ENCODE peak calls at places on chromosomes 5 and 9, in seven cellular contexts. One of them, this sample, is unnamed. For H3K27me3, the result is how much of the 10 kb centered on the place peaks cover.

GRCh38 chr9:130715270-130716077 is 21.9 kb downstream of the EXOSC2 start:
- DNase-seq in stomach: no peak
- DNase-seq in tibial artery: no peak
- DNase-seq in sigmoid colon: no peak
- DNase-seq in CD4-positive, alpha-beta memory T cell: no peak
- DNase-seq in left lung: no peak
- DNase-seq in aorta: no peak
- DNase-seq in this sample: no peak

GRCh38 chr5:179617930-179618329 is 5.5 kb downstream of the HNRNPH1 start:
- DNase-seq in stomach: no peak
- DNase-seq in tibial artery: peak
- DNase-seq in sigmoid colon: peak
- DNase-seq in CD4-positive, alpha-beta memory T cell: no peak
- DNase-seq in left lung: peak
- DNase-seq in aorta: peak
- DNase-seq in this sample: no peak

GRCh38 chr5:113053614-113054013 is 77.0 kb downstream of the DCP2 start:
- DNase-seq in stomach: no peak
- DNase-seq in tibial artery: no peak
- DNase-seq in sigmoid colon: no peak
- DNase-seq in CD4-positive, alpha-beta memory T cell: no peak
- DNase-seq in left lung: no peak
- DNase-seq in aorta: no peak
- DNase-seq in this sample: no peak

GRCh38 chr9:4842734-4843133 is 50.0 kb downstream of the RCL1 start:
- DNase-seq in stomach: no peak
- DNase-seq in tibial artery: no peak
- DNase-seq in sigmoid colon: no peak
- DNase-seq in CD4-positive, alpha-beta memory T cell: no peak
- DNase-seq in left lung: no peak
- DNase-seq in aorta: no peak
- DNase-seq in this sample: no peak

GRCh38 chr9:129774791-129775149 is 21.9 kb upstream of the PTGES start:
- DNase-seq in stomach: no peak
- DNase-seq in tibial artery: no peak
- DNase-seq in sigmoid colon: no peak
- DNase-seq in CD4-positive, alpha-beta memory T cell: no peak
- DNase-seq in left lung: no peak
- DNase-seq in aorta: no peak
- DNase-seq in this sample: no peak

GRCh38 chr9:114110180-114110579 is 11.1 kb upstream of the KIF12 start:
- DNase-seq in stomach: no peak
- DNase-seq in tibial artery: no peak
- DNase-seq in sigmoid colon: no peak
- DNase-seq in CD4-positive, alpha-beta memory T cell: no peak
- DNase-seq in left lung: peak
- DNase-seq in aorta: no peak
- DNase-seq in this sample: peak

GRCh38 chr9:15824310-15824709 is 271.5 kb downstream of the CCDC171 start:
- DNase-seq in stomach: no peak
- DNase-seq in tibial artery: no peak
- DNase-seq in sigmoid colon: no peak
- DNase-seq in CD4-positive, alpha-beta memory T cell: no peak
- DNase-seq in left lung: no peak
- DNase-seq in aorta: no peak
- DNase-seq in this sample: no peak

GRCh38 chr9:4324513-4324912 is 24.6 kb upstream of the GLIS3 start:
- DNase-seq in stomach: no peak
- DNase-seq in tibial artery: no peak
- DNase-seq in sigmoid colon: no peak
- DNase-seq in CD4-positive, alpha-beta memory T cell: no peak
- DNase-seq in left lung: no peak
- DNase-seq in aorta: no peak
- DNase-seq in this sample: no peak

GRCh38 chr9:121883281-121884056 is 209.6 kb downstream of the TTLL11 start:
- DNase-seq in stomach: no peak
- DNase-seq in tibial artery: no peak
- DNase-seq in sigmoid colon: no peak
- DNase-seq in CD4-positive, alpha-beta memory T cell: no peak
- DNase-seq in left lung: no peak
- DNase-seq in aorta: no peak
- DNase-seq in this sample: no peak

GRCh38 chr9:120393386-120394057 is 186.4 kb downstream of the CDK5RAP2 start:
- DNase-seq in stomach: no peak
- DNase-seq in tibial artery: no peak
- DNase-seq in sigmoid colon: peak
- DNase-seq in CD4-positive, alpha-beta memory T cell: no peak
- DNase-seq in left lung: no peak
- DNase-seq in aorta: no peak
- DNase-seq in this sample: peak

GRCh38 chr5:139342423-139342723 is 719 bp downstream of the PAIP2 start:
- DNase-seq in stomach: no peak
- DNase-seq in tibial artery: no peak
- DNase-seq in sigmoid colon: no peak
- DNase-seq in CD4-positive, alpha-beta memory T cell: no peak
- DNase-seq in left lung: no peak
- DNase-seq in aorta: no peak
- DNase-seq in this sample: no peak

GRCh38 chr9:129280236-129281231 is 102.5 kb upstream of the IER5L start:
- DNase-seq in stomach: no peak
- DNase-seq in tibial artery: peak
- DNase-seq in sigmoid colon: peak
- DNase-seq in CD4-positive, alpha-beta memory T cell: no peak
- DNase-seq in left lung: peak
- DNase-seq in aorta: peak
- DNase-seq in this sample: no peak

GRCh38 chr9:114089206-114089840 is 9.8 kb downstream of the KIF12 start:
- DNase-seq in stomach: no peak
- DNase-seq in tibial artery: no peak
- DNase-seq in sigmoid colon: peak
- DNase-seq in CD4-positive, alpha-beta memory T cell: no peak
- DNase-seq in left lung: no peak
- DNase-seq in aorta: no peak
- DNase-seq in this sample: peak

GRCh38 chr5:107597803-107598202 is 72.9 kb downstream of the EFNA5 start:
- DNase-seq in stomach: no peak
- DNase-seq in tibial artery: no peak
- DNase-seq in sigmoid colon: no peak
- DNase-seq in CD4-positive, alpha-beta memory T cell: no peak
- DNase-seq in left lung: no peak
- DNase-seq in aorta: no peak
- DNase-seq in this sample: no peak

GRCh38 chr5:9851458-9851857 is 221.3 kb upstream of the TAS2R1 start:
- DNase-seq in stomach: no peak
- DNase-seq in tibial artery: no peak
- DNase-seq in sigmoid colon: no peak
- DNase-seq in CD4-positive, alpha-beta memory T cell: no peak
- DNase-seq in left lung: no peak
- DNase-seq in aorta: no peak
- DNase-seq in this sample: no peak

GRCh38 chr5:149646564-149646963 is 65.3 kb downstream of the ARHGEF37 start:
- DNase-seq in stomach: no peak
- DNase-seq in tibial artery: no peak
- DNase-seq in sigmoid colon: no peak
- DNase-seq in CD4-positive, alpha-beta memory T cell: peak
- DNase-seq in left lung: no peak
- DNase-seq in aorta: no peak
- DNase-seq in this sample: no peak

GRCh38 chr9:89684912-89685636 is 80.3 kb downstream of the GADD45G start:
- DNase-seq in stomach: peak
- DNase-seq in tibial artery: peak
- DNase-seq in sigmoid colon: no peak
- DNase-seq in CD4-positive, alpha-beta memory T cell: no peak
- DNase-seq in left lung: no peak
- DNase-seq in aorta: peak
- DNase-seq in this sample: no peak

GRCh38 chr5:56126487-56127179 is 106.5 kb downstream of the ANKRD55 start:
- DNase-seq in stomach: no peak
- DNase-seq in tibial artery: no peak
- DNase-seq in sigmoid colon: no peak
- DNase-seq in CD4-positive, alpha-beta memory T cell: no peak
- DNase-seq in left lung: no peak
- DNase-seq in aorta: no peak
- DNase-seq in this sample: no peak

GRCh38 chr9:120950421-120951388 is 24.1 kb upstream of the TRAF1 start:
- DNase-seq in stomach: no peak
- DNase-seq in tibial artery: no peak
- DNase-seq in sigmoid colon: no peak
- DNase-seq in CD4-positive, alpha-beta memory T cell: no peak
- DNase-seq in left lung: no peak
- DNase-seq in aorta: no peak
- DNase-seq in this sample: no peak

GRCh38 chr5:126970517-126971017 is 59.8 kb downstream of the MARCHF3 start:
- DNase-seq in stomach: no peak
- DNase-seq in tibial artery: no peak
- DNase-seq in sigmoid colon: no peak
- DNase-seq in CD4-positive, alpha-beta memory T cell: no peak
- DNase-seq in left lung: no peak
- DNase-seq in aorta: no peak
- DNase-seq in this sample: no peak

GRCh38 chr9:4224181-4224580 is 75.7 kb downstream of the GLIS3 start:
- DNase-seq in stomach: no peak
- DNase-seq in tibial artery: no peak
- DNase-seq in sigmoid colon: no peak
- DNase-seq in CD4-positive, alpha-beta memory T cell: no peak
- DNase-seq in left lung: no peak
- DNase-seq in aorta: no peak
- DNase-seq in this sample: no peak

GRCh38 chr5:1892685-1893445 is 10.1 kb upstream of the IRX4 start:
- DNase-seq in stomach: no peak
- DNase-seq in tibial artery: no peak
- DNase-seq in sigmoid colon: no peak
- DNase-seq in CD4-positive, alpha-beta memory T cell: no peak
- DNase-seq in left lung: no peak
- DNase-seq in aorta: peak
- DNase-seq in this sample: no peak

GRCh38 chr5:1892211-1892610 is 9.5 kb upstream of the IRX4 start:
- DNase-seq in stomach: no peak
- DNase-seq in tibial artery: no peak
- DNase-seq in sigmoid colon: no peak
- DNase-seq in CD4-positive, alpha-beta memory T cell: no peak
- DNase-seq in left lung: no peak
- DNase-seq in aorta: peak
- DNase-seq in this sample: no peak

GRCh38 chr5:1890296-1890695 is 7.6 kb upstream of the IRX4 start:
- DNase-seq in stomach: no peak
- DNase-seq in tibial artery: no peak
- DNase-seq in sigmoid colon: no peak
- DNase-seq in CD4-positive, alpha-beta memory T cell: no peak
- DNase-seq in left lung: no peak
- DNase-seq in aorta: peak
- DNase-seq in this sample: no peak

GRCh38 chr5:1889321-1890065 is 6.8 kb upstream of the IRX4 start:
- DNase-seq in stomach: no peak
- DNase-seq in tibial artery: no peak
- DNase-seq in sigmoid colon: no peak
- DNase-seq in CD4-positive, alpha-beta memory T cell: no peak
- DNase-seq in left lung: no peak
- DNase-seq in aorta: peak
- DNase-seq in this sample: no peak

GRCh38 chr5:1891391-1891790 is 8.7 kb upstream of the IRX4 start:
- DNase-seq in stomach: no peak
- DNase-seq in tibial artery: no peak
- DNase-seq in sigmoid colon: no peak
- DNase-seq in CD4-positive, alpha-beta memory T cell: no peak
- DNase-seq in left lung: no peak
- DNase-seq in aorta: peak
- DNase-seq in this sample: no peak
- H3K27me3 ChIP-seq in stomach: under half
- H3K27me3 ChIP-seq in tibial artery: half or more
- H3K27me3 ChIP-seq in sigmoid colon: under half
- H3K27me3 ChIP-seq in CD4-positive, alpha-beta memory T cell: under half
- H3K27me3 ChIP-seq in left lung: under half
- H3K27me3 ChIP-seq in aorta: under half
- H3K27me3 ChIP-seq in this sample: half or more

DNA sequence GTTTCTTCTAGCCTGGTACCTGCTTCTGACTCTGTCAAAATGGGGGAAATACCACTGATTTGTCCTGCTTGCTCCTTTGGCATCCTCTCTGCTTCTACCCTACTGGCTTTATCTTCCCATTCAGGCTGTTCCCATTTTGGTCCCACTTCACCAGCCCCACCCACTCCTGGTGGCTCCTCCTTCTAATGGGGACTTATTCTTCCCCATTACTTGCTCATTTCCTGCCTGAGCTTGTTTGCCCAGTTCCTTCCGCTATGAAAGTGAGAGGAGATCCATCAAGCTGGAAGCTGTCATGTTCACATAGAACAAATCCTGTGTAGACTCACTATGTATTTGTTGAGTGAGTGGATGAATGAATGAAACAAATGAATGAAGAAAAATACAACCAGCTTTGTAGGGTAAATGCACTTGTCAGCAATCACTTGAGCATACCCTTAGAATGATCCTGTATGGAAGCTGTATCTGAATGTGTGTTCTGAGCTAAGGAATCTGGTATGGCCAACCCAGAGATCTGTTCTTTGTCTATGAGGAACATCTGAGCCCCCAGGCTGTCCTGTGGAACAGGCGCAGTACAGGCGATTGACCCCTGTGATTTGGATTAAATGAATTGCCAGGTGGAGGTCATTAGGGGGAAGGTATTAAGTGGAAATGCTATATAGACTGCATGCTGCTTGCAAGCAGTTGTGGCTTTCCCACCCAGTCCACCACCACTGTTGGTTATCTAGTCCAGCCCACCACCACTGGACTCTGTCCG is 89.5 kb downstream of the APBA1 start:
- DNase-seq in stomach: no peak
- DNase-seq in tibial artery: no peak
- DNase-seq in sigmoid colon: no peak
- DNase-seq in CD4-positive, alpha-beta memory T cell: no peak
- DNase-seq in left lung: no peak
- DNase-seq in aorta: no peak
- DNase-seq in this sample: no peak
- H3K27me3 ChIP-seq in stomach: under half
- H3K27me3 ChIP-seq in tibial artery: under half
- H3K27me3 ChIP-seq in sigmoid colon: under half
- H3K27me3 ChIP-seq in CD4-positive, alpha-beta memory T cell: under half
- H3K27me3 ChIP-seq in left lung: under half
- H3K27me3 ChIP-seq in aorta: under half
- H3K27me3 ChIP-seq in this sample: under half

DNA sequence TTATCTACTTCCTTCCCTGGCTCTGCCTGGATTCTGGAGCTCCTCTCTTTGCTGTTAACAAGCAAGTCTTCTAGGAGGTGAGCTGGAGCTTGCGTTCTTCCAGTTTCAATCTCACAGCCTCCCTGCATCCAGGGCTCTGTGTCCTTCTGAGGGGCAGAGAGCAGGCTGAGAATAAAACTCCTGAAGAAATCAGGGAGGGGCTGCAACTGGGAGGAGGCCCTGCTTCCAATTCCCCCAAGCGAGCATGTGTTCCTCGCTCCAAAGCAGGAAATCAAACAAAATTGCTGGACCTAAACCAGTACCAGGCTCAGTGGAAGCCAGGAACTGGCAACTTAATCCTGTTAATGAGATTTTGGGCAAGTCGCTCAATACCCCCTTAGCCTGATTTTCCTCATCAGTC is 181.9 kb downstream of the ASTN2 start:
- DNase-seq in stomach: no peak
- DNase-seq in tibial artery: no peak
- DNase-seq in sigmoid colon: no peak
- DNase-seq in CD4-positive, alpha-beta memory T cell: no peak
- DNase-seq in left lung: no peak
- DNase-seq in aorta: no peak
- DNase-seq in this sample: no peak
- H3K27me3 ChIP-seq in stomach: under half
- H3K27me3 ChIP-seq in tibial artery: under half
- H3K27me3 ChIP-seq in sigmoid colon: under half
- H3K27me3 ChIP-seq in CD4-positive, alpha-beta memory T cell: under half
- H3K27me3 ChIP-seq in left lung: under half
- H3K27me3 ChIP-seq in aorta: under half
- H3K27me3 ChIP-seq in this sample: under half

GRCh38 chr9:98708103-98708932 is 417 bp downstream of the GABBR2 start:
- DNase-seq in stomach: no peak
- DNase-seq in tibial artery: no peak
- DNase-seq in sigmoid colon: no peak
- DNase-seq in CD4-positive, alpha-beta memory T cell: no peak
- DNase-seq in left lung: no peak
- DNase-seq in aorta: no peak
- DNase-seq in this sample: no peak
- H3K27me3 ChIP-seq in stomach: under half
- H3K27me3 ChIP-seq in tibial artery: half or more
- H3K27me3 ChIP-seq in sigmoid colon: under half
- H3K27me3 ChIP-seq in CD4-positive, alpha-beta memory T cell: under half
- H3K27me3 ChIP-seq in left lung: under half
- H3K27me3 ChIP-seq in aorta: under half
- H3K27me3 ChIP-seq in this sample: half or more